ENCODE peak calls at places on chromosomes 13 and 19, in six cellular contexts. S, X, Z, V, H and B are unnamed samples.

GRCh38 chr13:49840266-49840665 is 47.8 kb upstream of the KPNA3 start:
- DNase-seq in S (no peak), X (no peak), Z (no peak), V (no peak), H (no peak), B (no peak)

GRCh38 chr13:25910243-25910642 is 141.6 kb downstream of the SHISA2 start:
- DNase-seq in S (no peak), X (no peak), Z (peak), V (no peak), H (no peak), B (no peak)

GRCh38 chr13:49022472-49023144 is 46.9 kb downstream of the FNDC3A start:
- DNase-seq in S (no peak), X (no peak), Z (no peak), V (no peak), H (no peak), B (peak)

GRCh38 chr19:40759352-40759751 is 8.3 kb downstream of the SNRPA start:
- DNase-seq in S (no peak), X (no peak), Z (no peak), V (no peak), H (no peak), B (no peak)

GRCh38 chr19:35461050-35461449 is 13.0 kb downstream of the FFAR2 start:
- DNase-seq in S (no peak), X (no peak), Z (no peak), V (no peak), H (no peak), B (no peak)

GRCh38 chr13:60020288-60020687 is 143.4 kb downstream of the DIAPH3 start:
- DNase-seq in S (no peak), X (no peak), Z (no peak), V (no peak), H (no peak), B (no peak)

GRCh38 chr13:28493740-28494536 is 990 bp downstream of the FLT1 start:
- DNase-seq in S (no peak), X (peak), Z (no peak), V (no peak), H (no peak), B (no peak)

GRCh38 chr13:29993716-29994488 is 143.5 kb upstream of the UBL3 start:
- DNase-seq in S (no peak), X (peak), Z (no peak), V (no peak), H (no peak), B (peak)

GRCh38 chr19:36528921-36529518 is 949 bp upstream of the ZNF260 start:
- DNase-seq in S (no peak), X (no peak), Z (peak), V (no peak), H (no peak), B (no peak)

GRCh38 chr13:42804244-42804868 is 23.0 kb downstream of the FAM216B start:
- DNase-seq in S (no peak), X (no peak), Z (no peak), V (no peak), H (no peak), B (no peak)

GRCh38 chr13:47110833-47111240 is 214.0 kb upstream of the HTR2A start:
- DNase-seq in S (no peak), X (no peak), Z (no peak), V (no peak), H (no peak), B (no peak)

GRCh38 chr13:46640843-46641242 is 87.9 kb downstream of the LRCH1 start:
- DNase-seq in S (no peak), X (peak), Z (no peak), V (no peak), H (no peak), B (peak)

GRCh38 chr19:2813235-2814160 is 6.2 kb upstream of the ZNF554 start:
- DNase-seq in S (no peak), X (no peak), Z (no peak), V (no peak), H (no peak), B (no peak)

GRCh38 chr19:6246174-6247006 is 33.4 kb downstream of the MLLT1 start:
- DNase-seq in S (no peak), X (no peak), Z (no peak), V (no peak), H (no peak), B (no peak)

GRCh38 chr19:23071087-23071511 is 45.7 kb upstream of the ZNF730 start:
- DNase-seq in S (no peak), X (peak), Z (peak), V (no peak), H (peak), B (peak)

GRCh38 chr19:10797541-10798256 is 38.3 kb downstream of the TMED1 start:
- DNase-seq in S (no peak), X (no peak), Z (no peak), V (no peak), H (no peak), B (no peak)

GRCh38 chr19:38989066-38989605 is 13.6 kb upstream of the FBXO17 start:
- DNase-seq in S (no peak), X (peak), Z (peak), V (no peak), H (no peak), B (no peak)

GRCh38 chr19:2246801-2247361 is 2.2 kb upstream of the AMH start:
- DNase-seq in S (peak), X (no peak), Z (peak), V (no peak), H (peak), B (peak)

GRCh38 chr19:5394907-5395505 is 54.4 kb upstream of the PTPRS start:
- DNase-seq in S (no peak), X (no peak), Z (no peak), V (no peak), H (no peak), B (no peak)

GRCh38 chr19:533485-534058 is 2.0 kb downstream of the CDC34 start:
- DNase-seq in S (no peak), X (no peak), Z (no peak), V (no peak), H (no peak), B (no peak)

GRCh38 chr13:31588923-31589322 is 150.4 kb upstream of the RXFP2 start:
- DNase-seq in S (no peak), X (no peak), Z (no peak), V (no peak), H (no peak), B (no peak)

GRCh38 chr19:47330466-47330869 is 1.5 kb upstream of the C5AR2 start:
- DNase-seq in S (no peak), X (peak), Z (no peak), V (no peak), H (no peak), B (no peak)

GRCh38 chr13:97328222-97328790 is 105.7 kb upstream of the RAP2A start:
- DNase-seq in S (peak), X (peak), Z (no peak), V (no peak), H (no peak), B (peak)

GRCh38 chr19:46515879-46516350 is 20.2 kb upstream of the PNMA8B start:
- DNase-seq in S (no peak), X (peak), Z (no peak), V (no peak), H (no peak), B (peak)

GRCh38 chr13:97074618-97075017 is 80.3 kb upstream of the OXGR1 start:
- DNase-seq in S (no peak), X (no peak), Z (no peak), V (no peak), H (no peak), B (no peak)

GRCh38 chr19:1468274-1469199 is 10.5 kb downstream of the C19orf25 start:
- DNase-seq in S (no peak), X (peak), Z (peak), V (no peak), H (no peak), B (peak)

GRCh38 chr13:20383058-20383457 is 142.6 kb downstream of the CRYL1 start:
- DNase-seq in S (no peak), X (no peak), Z (no peak), V (no peak), H (no peak), B (no peak)

GRCh38 chr19:11964858-11965645 is at the start of gene ZNF763:
- DNase-seq in S (peak), X (peak), Z (peak), V (peak), H (peak), B (peak)

GRCh38 chr19:50670102-50670380 is 20.8 kb downstream of the C19orf81 start:
- DNase-seq in S (no peak), X (no peak), Z (no peak), V (no peak), H (no peak), B (no peak)

GRCh38 chr19:47514151-47514868 is 553 bp downstream of the NAPA start:
- DNase-seq in S (no peak), X (peak), Z (peak), V (no peak), H (no peak), B (no peak)

GRCh38 chr13:106036870-106037269 is 498.6 kb downstream of the EFNB2 start:
- DNase-seq in S (no peak), X (no peak), Z (no peak), V (no peak), H (no peak), B (no peak)

GRCh38 chr13:98950705-98951104 is 27.2 kb downstream of the DOCK9 start:
- DNase-seq in S (no peak), X (no peak), Z (no peak), V (no peak), H (no peak), B (no peak)

GRCh38 chr13:32905864-32906180 is 110.4 kb upstream of the KL start:
- DNase-seq in S (no peak), X (no peak), Z (peak), V (no peak), H (no peak), B (no peak)

GRCh38 chr13:78298657-78299056 is 304.7 kb downstream of the POU4F1 start:
- DNase-seq in S (no peak), X (no peak), Z (no peak), V (no peak), H (no peak), B (peak)

GRCh38 chr19:46211201-46211881 is 18.2 kb upstream of the IGFL1 start:
- DNase-seq in S (peak), X (no peak), Z (peak), V (no peak), H (no peak), B (no peak)

GRCh38 chr13:26502826-26503225 is 54.7 kb upstream of the WASF3 start:
- DNase-seq in S (peak), X (peak), Z (peak), V (no peak), H (no peak), B (peak)

DNA sequence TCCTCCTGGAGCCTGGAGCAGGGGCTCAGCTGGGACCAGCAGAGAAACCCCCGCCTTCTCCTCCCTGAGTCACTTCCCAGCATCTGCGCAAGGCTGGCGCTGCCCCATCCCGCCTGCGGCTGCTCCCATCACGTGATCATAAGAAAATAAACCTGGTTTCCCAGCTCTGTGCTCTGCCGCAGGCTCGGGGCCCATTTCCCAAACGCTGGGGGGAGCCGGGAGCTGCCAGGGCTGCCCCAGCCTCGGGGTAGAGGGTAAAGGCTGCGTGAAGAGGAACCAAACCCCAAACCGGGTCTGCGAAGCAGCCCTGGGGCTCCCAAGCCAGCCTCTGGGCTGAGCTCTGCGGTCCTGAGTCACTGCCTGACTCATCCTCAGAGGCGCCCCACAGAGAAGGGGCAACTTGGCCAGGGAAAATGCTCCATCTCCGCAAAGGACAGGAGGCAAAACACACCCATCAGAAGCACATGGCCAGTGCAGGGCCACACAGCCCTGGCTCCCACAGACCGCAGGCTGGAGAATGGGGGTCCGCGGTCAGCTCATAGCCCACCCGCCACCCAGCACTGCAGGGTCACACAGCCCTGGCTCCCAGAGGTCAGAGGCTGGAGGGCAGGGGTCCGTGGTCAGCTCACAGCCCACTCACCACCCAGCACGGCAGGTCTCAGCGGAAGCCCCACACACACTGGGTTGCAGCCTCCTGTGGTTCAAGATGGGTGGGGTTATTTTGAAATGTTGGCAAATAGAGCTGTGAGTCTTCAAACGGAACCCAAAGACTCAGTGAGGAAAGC is 67.1 kb downstream of the RASA3 start:
- DNase-seq in S (peak), X (peak), Z (peak), V (peak), H (peak), B (peak)
- TF ChIP-seq CTCF in S (no peak), X (no peak), Z (no peak), V (no peak), H (no peak), B (no peak)

GRCh38 chr19:48740705-48741030 is 258 bp upstream of the RASIP1 start:
- DNase-seq in S (no peak), X (no peak), Z (no peak), V (no peak), H (no peak), B (no peak)

GRCh38 chr19:48739400-48739825 is 997 bp downstream of the RASIP1 start:
- DNase-seq in S (no peak), X (no peak), Z (no peak), V (no peak), H (no peak), B (no peak)

GRCh38 chr19:48739835-48740704 is at the start of gene RASIP1:
- DNase-seq in S (no peak), X (no peak), Z (peak), V (no peak), H (peak), B (no peak)

GRCh38 chr19:48737360-48737998 is 2.9 kb downstream of the RASIP1 start:
- DNase-seq in S (no peak), X (no peak), Z (peak), V (no peak), H (no peak), B (no peak)

DNA sequence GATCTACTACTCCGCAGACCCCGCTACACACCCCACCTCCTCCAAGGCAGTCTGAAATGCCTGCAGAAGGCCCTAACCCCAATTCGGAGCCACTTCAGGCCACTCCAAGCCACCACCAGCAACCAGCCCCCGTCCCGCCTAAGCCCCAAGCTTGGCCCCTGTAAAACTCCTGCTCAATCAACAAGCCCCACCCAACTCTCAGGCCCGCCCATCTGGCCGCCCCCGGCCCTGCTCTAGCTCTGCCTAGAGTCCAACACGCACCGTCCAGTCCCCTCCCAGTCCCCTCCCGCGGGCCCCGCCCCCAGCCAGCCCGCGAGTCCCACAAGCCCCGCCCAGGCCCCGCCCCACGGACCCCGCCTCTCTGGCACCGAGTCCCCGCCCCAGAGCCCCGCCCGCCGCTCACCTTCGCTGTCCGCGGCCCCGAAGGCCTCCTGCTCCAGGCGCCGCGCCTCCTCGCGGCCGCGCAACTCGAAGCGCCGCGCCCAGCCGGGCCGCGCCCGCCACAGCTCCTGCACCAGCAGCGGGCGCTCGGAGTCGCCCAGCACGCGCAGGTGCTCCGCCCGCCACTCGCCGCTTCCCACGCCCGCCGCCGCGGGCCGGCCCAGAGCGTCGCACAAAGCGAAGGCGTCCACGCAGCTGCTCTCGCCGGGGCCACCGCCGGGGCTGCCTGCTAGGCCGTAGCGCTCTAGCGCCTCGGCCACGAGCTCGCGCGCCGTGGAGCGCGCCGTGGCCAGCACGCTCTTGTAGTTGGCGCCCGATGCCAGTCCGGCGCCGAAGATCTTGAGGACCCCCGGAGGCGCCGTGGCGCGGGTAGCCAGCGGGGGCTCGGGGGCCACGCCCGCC is 1.6 kb downstream of the RASIP1 start:
- DNase-seq in S (peak), X (peak), Z (peak), V (no peak), H (peak), B (peak)
- TF ChIP-seq CTCF in S (peak), X (peak), Z (peak), V (no peak), H (peak), B (no peak)

DNA sequence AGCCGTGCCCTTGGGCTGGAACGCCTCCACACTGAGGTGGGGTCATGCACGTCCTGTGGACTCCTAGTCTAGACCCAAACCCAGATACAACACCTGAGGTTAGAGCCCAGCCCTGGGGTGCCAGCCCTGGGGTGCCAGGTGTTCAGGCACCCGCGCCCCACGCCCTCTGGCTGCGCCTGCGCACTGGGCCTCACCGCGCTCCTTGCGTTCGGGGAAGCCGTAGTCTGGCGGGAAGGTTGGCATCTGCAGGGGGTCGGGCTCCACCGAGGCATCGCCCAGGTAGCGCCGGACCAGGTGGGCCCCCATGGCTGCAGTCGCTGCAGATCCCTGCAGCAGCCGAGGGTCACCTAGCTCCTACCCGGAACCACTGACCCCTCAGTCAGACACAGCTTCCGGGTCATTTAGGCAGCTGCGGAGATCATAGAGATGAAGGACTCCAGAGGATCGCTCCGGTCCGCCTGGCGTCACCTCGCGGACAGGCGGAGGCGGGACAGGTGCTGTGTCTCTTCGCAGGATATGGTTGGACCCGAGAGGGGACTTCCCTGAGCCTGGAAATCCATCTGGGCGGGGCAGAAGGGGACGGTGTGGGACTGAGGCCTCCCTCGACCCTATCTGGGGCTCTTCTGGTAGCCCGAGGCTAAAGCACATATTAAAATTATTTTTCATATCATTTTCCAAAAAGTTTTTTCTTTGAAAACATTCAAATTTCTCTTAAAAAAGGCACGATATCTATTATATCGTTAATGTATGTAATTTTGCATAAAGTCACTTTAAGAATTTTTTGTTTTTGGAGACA is at the start of gene NDUFB7:
- DNase-seq in S (peak), X (peak), Z (peak), V (peak), H (peak), B (peak)
- TF ChIP-seq CTCF in S (peak), X (peak), Z (peak), V (peak), H (peak), B (peak)

DNA sequence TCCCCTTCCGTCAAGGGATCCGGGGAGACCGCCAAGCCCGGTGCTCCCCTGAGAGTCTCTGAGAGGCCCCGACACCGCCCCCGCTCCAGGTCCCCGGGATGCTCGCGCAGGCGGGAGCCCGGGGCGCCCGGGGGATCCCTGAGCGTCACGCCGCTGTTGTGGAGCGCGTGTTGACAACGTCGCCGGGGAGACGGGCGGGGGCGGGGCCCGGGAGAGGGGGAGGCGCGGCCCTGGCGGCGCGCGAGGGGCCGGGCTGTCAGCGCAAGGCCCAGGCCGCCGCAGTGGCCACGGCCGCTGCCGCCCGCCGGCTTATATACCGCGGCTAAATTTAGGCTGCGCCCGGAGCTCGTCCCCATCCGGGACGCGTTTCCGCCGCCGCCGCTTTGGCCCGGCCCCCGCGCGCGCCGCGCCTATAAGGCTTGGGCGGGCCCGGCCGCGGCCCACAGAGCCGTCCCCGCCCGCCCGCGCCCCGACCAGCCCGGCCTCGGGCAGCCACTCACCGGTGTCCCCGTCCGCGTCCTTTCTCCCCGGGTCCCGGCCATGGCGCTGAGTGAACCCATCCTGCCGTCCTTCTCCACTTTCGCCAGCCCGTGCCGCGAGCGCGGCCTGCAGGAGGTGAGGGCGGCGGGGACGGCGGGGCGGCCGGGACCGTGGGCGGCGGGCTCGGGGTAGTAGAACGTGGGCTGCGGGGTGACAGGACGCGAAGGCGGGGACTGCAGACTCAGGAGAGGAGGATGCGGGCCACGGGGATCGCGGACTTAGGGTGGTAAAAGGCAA is at the start of gene KLF2:
- DNase-seq in S (peak), X (peak), Z (peak), V (peak), H (peak), B (peak)
- TF ChIP-seq CTCF in S (no peak), X (no peak), Z (no peak), V (no peak), H (no peak), B (no peak)

GRCh38 chr13:74794582-74794981 is 660.4 kb upstream of the KLF12 start:
- DNase-seq in S (no peak), X (no peak), Z (no peak), V (no peak), H (no peak), B (peak)
- TF ChIP-seq CTCF in S (no peak), X (no peak), Z (no peak), V (no peak), H (no peak), B (peak)

DNA sequence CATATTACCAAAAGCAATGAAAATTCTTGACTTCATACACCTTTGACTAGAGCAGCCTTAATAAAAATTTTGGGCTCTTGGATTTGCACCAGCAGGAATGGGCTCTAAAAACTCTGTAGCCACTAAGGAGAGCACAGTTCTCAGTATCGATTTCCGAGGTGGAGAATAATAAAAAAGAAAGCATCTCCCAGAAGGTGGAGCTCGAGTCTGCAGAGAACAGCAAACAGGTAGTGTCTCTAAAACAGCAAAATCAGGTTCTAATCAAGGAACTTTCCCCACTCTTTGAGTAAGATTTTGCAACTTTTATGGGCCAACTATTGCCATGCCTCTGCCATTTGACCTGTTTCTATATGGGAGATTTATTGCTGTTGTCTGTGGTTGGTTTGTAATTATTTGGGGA is 258.7 kb upstream of the GPC6 start:
- DNase-seq in S (no peak), X (peak), Z (no peak), V (no peak), H (no peak), B (peak)
- TF ChIP-seq CTCF in S (no peak), X (peak), Z (no peak), V (peak), H (no peak), B (peak)